ENCODE peak calls at places on chromosomes 4 and X, in eight cellular contexts. G is D341Med; M is mesothelial cell of epicardium; O is thoracic aorta; L is stimulated activated CD4-positive, alpha-beta T cell treated with anti-CD3 and anti-CD28 coated beads, TNF-alpha, amount 100 ng/mL, for 24 hours; C is hippocampal formation; E is choroid plexus epithelial cell; V is CD8-positive, alpha-beta memory T cell. J is an unnamed sample.

GRCh38 chr4:158285429-158286216 is 75.3 kb downstream of the TMEM144 start:
- DNase-seq in G (no peak), M (no peak), O (no peak), L (no peak), C (no peak), E (no peak), V (no peak), J (no peak)

GRCh38 chr4:156672492-156672891 is 299.1 kb downstream of the PDGFC start:
- DNase-seq in G (no peak), M (no peak), O (no peak), L (no peak), C (no peak), E (no peak), V (no peak), J (no peak)

GRCh38 chr4:113935190-113935589 is 44.3 kb downstream of the ARSJ start:
- DNase-seq in G (no peak), M (no peak), O (no peak), L (no peak), C (no peak), E (peak), V (no peak), J (no peak)

GRCh38 chrX:140503230-140503585 is 1.7 kb downstream of the SOX3 start:
- DNase-seq in G (no peak), M (no peak), O (no peak), L (no peak), C (no peak), E (no peak), V (no peak), J (no peak)

GRCh38 chr4:30866907-30867306 is 146.7 kb downstream of the PCDH7 start:
- DNase-seq in G (no peak), M (no peak), O (no peak), L (no peak), C (no peak), E (no peak), V (no peak), J (no peak)

GRCh38 chr4:141524116-141524515 is 112.3 kb upstream of the IL15 start:
- DNase-seq in G (no peak), M (no peak), O (no peak), L (no peak), C (no peak), E (no peak), V (no peak), J (no peak)

GRCh38 chrX:143683486-143683885 is 37.1 kb downstream of the SPANXN2 start:
- DNase-seq in G (no peak), M (no peak), O (no peak), L (no peak), C (no peak), E (no peak), V (no peak), J (no peak)

GRCh38 chr4:152936446-152937279 is 540 bp downstream of the FHDC1 start:
- DNase-seq in G (peak), M (peak), O (no peak), L (peak), C (no peak), E (peak), V (peak), J (peak)

GRCh38 chr4:48223633-48224295 is 45.9 kb downstream of the TEC start:
- DNase-seq in G (no peak), M (no peak), O (no peak), L (no peak), C (no peak), E (no peak), V (no peak), J (no peak)

GRCh38 chrX:26586570-26586969 is 370.6 kb downstream of the MAGEB5 start:
- DNase-seq in G (no peak), M (no peak), O (no peak), L (no peak), C (no peak), E (no peak), V (no peak), J (no peak)

GRCh38 chrX:10326578-10326977 is 169.8 kb downstream of the CLCN4 start:
- DNase-seq in G (no peak), M (no peak), O (no peak), L (no peak), C (no peak), E (peak), V (no peak), J (no peak)

GRCh38 chr4:159764343-159764952 is 661.6 kb downstream of the RAPGEF2 start:
- DNase-seq in G (peak), M (no peak), O (no peak), L (no peak), C (peak), E (peak), V (no peak), J (no peak)

GRCh38 chr4:89803915-89804314 is 33.0 kb downstream of the SNCA start:
- DNase-seq in G (no peak), M (no peak), O (no peak), L (no peak), C (no peak), E (no peak), V (no peak), J (no peak)

GRCh38 chr4:26084414-26084813 is 170.4 kb downstream of the SMIM20 start:
- DNase-seq in G (no peak), M (no peak), O (no peak), L (no peak), C (no peak), E (no peak), V (no peak), J (no peak)

GRCh38 chr4:172830295-172830764 is 338.3 kb upstream of the GALNT7 start:
- DNase-seq in G (no peak), M (no peak), O (no peak), L (no peak), C (no peak), E (peak), V (no peak), J (no peak)

GRCh38 chr4:41323186-41323585 is 66.5 kb downstream of the UCHL1 start:
- DNase-seq in G (no peak), M (no peak), O (no peak), L (no peak), C (no peak), E (peak), V (no peak), J (no peak)

J was measured in D721Med.